ENCODE peak calls at places on chromosomes 7 and 10, in six cellular contexts. One of them, this sample, is unnamed.

GRCh38 chr10:18582803-18583202 is 68.6 kb downstream of the NSUN6 start:
- DNase-seq in BJ: no peak
- DNase-seq in astrocyte of the spinal cord: peak
- DNase-seq in GM13977: no peak
- DNase-seq in HFF-Myc: no peak
- DNase-seq in AG04450: no peak
- DNase-seq in this sample: no peak

GRCh38 chr7:41886257-41886905 is 183.5 kb upstream of the INHBA start:
- DNase-seq in BJ: peak
- DNase-seq in astrocyte of the spinal cord: peak
- DNase-seq in GM13977: no peak
- DNase-seq in HFF-Myc: peak
- DNase-seq in AG04450: peak
- DNase-seq in this sample: no peak

GRCh38 chr7:29749701-29750321 is 56.5 kb upstream of the WIPF3 start:
- DNase-seq in BJ: no peak
- DNase-seq in astrocyte of the spinal cord: no peak
- DNase-seq in GM13977: no peak
- DNase-seq in HFF-Myc: no peak
- DNase-seq in AG04450: no peak
- DNase-seq in this sample: no peak

GRCh38 chr7:29442146-29442545 is 121.5 kb upstream of the PRR15 start:
- DNase-seq in BJ: no peak
- DNase-seq in astrocyte of the spinal cord: peak
- DNase-seq in GM13977: no peak
- DNase-seq in HFF-Myc: peak
- DNase-seq in AG04450: no peak
- DNase-seq in this sample: no peak

GRCh38 chr7:3552499-3552898 is 251.4 kb downstream of the SDK1 start:
- DNase-seq in BJ: no peak
- DNase-seq in astrocyte of the spinal cord: no peak
- DNase-seq in GM13977: no peak
- DNase-seq in HFF-Myc: no peak
- DNase-seq in AG04450: no peak
- DNase-seq in this sample: no peak

GRCh38 chr10:23341004-23341403 is 3.6 kb downstream of the C10orf67 start:
- DNase-seq in BJ: no peak
- DNase-seq in astrocyte of the spinal cord: no peak
- DNase-seq in GM13977: no peak
- DNase-seq in HFF-Myc: no peak
- DNase-seq in AG04450: no peak
- DNase-seq in this sample: no peak

GRCh38 chr10:51860257-51860656 is 160.9 kb upstream of the CSTF2T start:
- DNase-seq in BJ: no peak
- DNase-seq in astrocyte of the spinal cord: peak
- DNase-seq in GM13977: no peak
- DNase-seq in HFF-Myc: no peak
- DNase-seq in AG04450: no peak
- DNase-seq in this sample: no peak

GRCh38 chr10:131744356-131744755 is 156.5 kb upstream of the PPP2R2D start:
- DNase-seq in BJ: no peak
- DNase-seq in astrocyte of the spinal cord: no peak
- DNase-seq in GM13977: no peak
- DNase-seq in HFF-Myc: no peak
- DNase-seq in AG04450: no peak
- DNase-seq in this sample: no peak

GRCh38 chr10:86204421-86205045 is 162.1 kb downstream of the GRID1 start:
- DNase-seq in BJ: no peak
- DNase-seq in astrocyte of the spinal cord: no peak
- DNase-seq in GM13977: no peak
- DNase-seq in HFF-Myc: no peak
- DNase-seq in AG04450: no peak
- DNase-seq in this sample: no peak

GRCh38 chr7:127844165-127844564 is 187.1 kb downstream of the LRRC4 start:
- DNase-seq in BJ: no peak
- DNase-seq in astrocyte of the spinal cord: no peak
- DNase-seq in GM13977: no peak
- DNase-seq in HFF-Myc: no peak
- DNase-seq in AG04450: no peak
- DNase-seq in this sample: no peak

GRCh38 chr7:150739045-150739432 is 1.8 kb downstream of the GIMAP5 start:
- DNase-seq in BJ: no peak
- DNase-seq in astrocyte of the spinal cord: no peak
- DNase-seq in GM13977: no peak
- DNase-seq in HFF-Myc: no peak
- DNase-seq in AG04450: no peak
- DNase-seq in this sample: no peak
- TF ChIP-seq CTCF in BJ: no peak
- TF ChIP-seq CTCF in astrocyte of the spinal cord: no peak
- TF ChIP-seq CTCF in GM13977: no peak
- TF ChIP-seq CTCF in HFF-Myc: no peak
- TF ChIP-seq CTCF in AG04450: no peak
- TF ChIP-seq CTCF in this sample: no peak

GRCh38 chr10:63671317-63671937 is 150.2 kb downstream of the REEP3 start:
- DNase-seq in BJ: peak
- DNase-seq in astrocyte of the spinal cord: peak
- DNase-seq in GM13977: no peak
- DNase-seq in HFF-Myc: peak
- DNase-seq in AG04450: peak
- DNase-seq in this sample: no peak
- TF ChIP-seq CTCF in BJ: no peak
- TF ChIP-seq CTCF in astrocyte of the spinal cord: no peak
- TF ChIP-seq CTCF in GM13977: no peak
- TF ChIP-seq CTCF in HFF-Myc: no peak
- TF ChIP-seq CTCF in AG04450: no peak
- TF ChIP-seq CTCF in this sample: no peak

DNA sequence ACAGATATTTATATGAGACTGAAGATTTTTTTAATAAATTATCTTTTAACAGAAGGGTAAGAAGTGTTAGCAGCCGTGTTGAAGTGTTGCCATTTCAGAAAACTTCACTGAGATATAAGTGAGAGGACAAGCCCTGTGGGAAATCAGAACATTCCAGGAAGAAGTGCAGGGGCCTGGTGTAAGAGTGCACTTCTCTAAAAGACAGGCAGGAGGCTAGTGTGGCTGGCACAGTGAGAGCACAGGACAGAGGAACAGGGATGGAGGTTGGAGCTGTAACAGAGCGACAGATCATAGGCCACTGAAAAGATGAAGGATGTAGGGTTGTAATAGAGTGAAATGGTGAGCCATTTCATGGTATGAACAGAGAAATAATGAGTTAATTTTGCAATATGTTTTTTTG is 608.9 kb downstream of the SORCS1 start:
- DNase-seq in BJ: no peak
- DNase-seq in astrocyte of the spinal cord: no peak
- DNase-seq in GM13977: no peak
- DNase-seq in HFF-Myc: no peak
- DNase-seq in AG04450: no peak
- DNase-seq in this sample: no peak
- TF ChIP-seq CTCF in BJ: no peak
- TF ChIP-seq CTCF in astrocyte of the spinal cord: peak
- TF ChIP-seq CTCF in GM13977: no peak
- TF ChIP-seq CTCF in HFF-Myc: no peak
- TF ChIP-seq CTCF in AG04450: peak
- TF ChIP-seq CTCF in this sample: no peak

GRCh38 chr7:80047856-80048459 is 86.7 kb upstream of the GNAI1 start:
- DNase-seq in BJ: no peak
- DNase-seq in astrocyte of the spinal cord: no peak
- DNase-seq in GM13977: no peak
- DNase-seq in HFF-Myc: no peak
- DNase-seq in AG04450: no peak
- DNase-seq in this sample: no peak
- TF ChIP-seq CTCF in BJ: peak
- TF ChIP-seq CTCF in astrocyte of the spinal cord: no peak
- TF ChIP-seq CTCF in GM13977: no peak
- TF ChIP-seq CTCF in HFF-Myc: no peak
- TF ChIP-seq CTCF in AG04450: peak
- TF ChIP-seq CTCF in this sample: no peak

DNA sequence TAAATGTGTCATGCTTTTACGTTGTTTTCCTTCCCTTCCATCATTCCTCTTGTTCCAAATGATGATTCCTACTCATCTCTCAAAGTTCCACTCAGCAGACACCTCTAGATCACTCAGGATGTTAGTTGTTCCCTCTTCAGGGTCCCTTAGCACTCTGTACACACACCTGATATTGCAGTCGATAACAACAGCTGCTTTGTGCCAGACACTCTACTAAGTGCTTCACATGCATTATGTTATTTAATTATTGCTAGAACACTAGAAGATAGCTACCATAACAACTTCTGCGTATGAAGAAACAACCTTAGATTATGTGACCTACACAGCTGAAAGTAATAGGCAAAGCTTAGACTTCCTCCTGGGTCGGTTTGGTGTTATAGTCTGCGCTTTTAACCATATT is 29.6 kb downstream of the PCBD1 start:
- DNase-seq in BJ: no peak
- DNase-seq in astrocyte of the spinal cord: no peak
- DNase-seq in GM13977: no peak
- DNase-seq in HFF-Myc: no peak
- DNase-seq in AG04450: no peak
- DNase-seq in this sample: no peak
- TF ChIP-seq CTCF in BJ: no peak
- TF ChIP-seq CTCF in astrocyte of the spinal cord: no peak
- TF ChIP-seq CTCF in GM13977: no peak
- TF ChIP-seq CTCF in HFF-Myc: no peak
- TF ChIP-seq CTCF in AG04450: no peak
- TF ChIP-seq CTCF in this sample: no peak

GRCh38 chr7:134993877-134994456 is 7.7 kb downstream of the AGBL3 start:
- DNase-seq in BJ: no peak
- DNase-seq in astrocyte of the spinal cord: no peak
- DNase-seq in GM13977: no peak
- DNase-seq in HFF-Myc: no peak
- DNase-seq in AG04450: no peak
- DNase-seq in this sample: no peak

GRCh38 chr7:134995239-134996096 is 9.2 kb downstream of the AGBL3 start:
- DNase-seq in BJ: no peak
- DNase-seq in astrocyte of the spinal cord: peak
- DNase-seq in GM13977: peak
- DNase-seq in HFF-Myc: no peak
- DNase-seq in AG04450: no peak
- DNase-seq in this sample: no peak

GRCh38 chr7:134999136-134999535 is 12.8 kb downstream of the AGBL3 start:
- DNase-seq in BJ: no peak
- DNase-seq in astrocyte of the spinal cord: no peak
- DNase-seq in GM13977: no peak
- DNase-seq in HFF-Myc: no peak
- DNase-seq in AG04450: no peak
- DNase-seq in this sample: no peak

GRCh38 chr7:134997214-134997885 is 11.0 kb downstream of the AGBL3 start:
- DNase-seq in BJ: no peak
- DNase-seq in astrocyte of the spinal cord: no peak
- DNase-seq in GM13977: no peak
- DNase-seq in HFF-Myc: no peak
- DNase-seq in AG04450: no peak
- DNase-seq in this sample: no peak

DNA sequence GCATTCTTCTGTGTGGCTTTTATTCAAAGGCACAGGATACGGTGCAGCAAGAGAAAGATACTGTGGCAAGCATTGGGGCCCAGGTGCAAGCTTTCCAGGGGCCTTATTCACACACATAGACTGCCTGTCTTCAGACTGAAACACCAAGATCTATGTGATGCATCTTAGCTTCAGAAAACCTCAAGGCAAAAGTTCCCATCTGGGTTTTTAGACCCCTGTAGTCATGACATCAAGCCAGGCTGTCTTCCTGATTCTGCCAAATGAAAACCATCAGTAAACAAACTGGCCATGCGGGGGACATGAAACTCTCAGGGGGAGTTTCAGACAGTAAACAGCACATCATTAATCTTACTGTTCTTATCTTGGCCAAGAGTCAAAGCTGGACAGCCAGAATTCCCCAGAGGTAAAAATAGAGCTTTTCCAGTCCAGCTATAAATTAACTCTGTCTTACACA is 9.8 kb downstream of the AGBL3 start:
- DNase-seq in BJ: no peak
- DNase-seq in astrocyte of the spinal cord: peak
- DNase-seq in GM13977: peak
- DNase-seq in HFF-Myc: no peak
- DNase-seq in AG04450: no peak
- DNase-seq in this sample: no peak
- TF ChIP-seq CTCF in BJ: no peak
- TF ChIP-seq CTCF in astrocyte of the spinal cord: no peak
- TF ChIP-seq CTCF in GM13977: no peak
- TF ChIP-seq CTCF in HFF-Myc: no peak
- TF ChIP-seq CTCF in AG04450: no peak
- TF ChIP-seq CTCF in this sample: no peak

GRCh38 chr10:74058658-74059057 is 60.7 kb downstream of the VCL start:
- DNase-seq in BJ: no peak
- DNase-seq in astrocyte of the spinal cord: no peak
- DNase-seq in GM13977: no peak
- DNase-seq in HFF-Myc: no peak
- DNase-seq in AG04450: no peak
- DNase-seq in this sample: no peak
- TF ChIP-seq CTCF in BJ: no peak
- TF ChIP-seq CTCF in astrocyte of the spinal cord: no peak
- TF ChIP-seq CTCF in GM13977: peak
- TF ChIP-seq CTCF in HFF-Myc: no peak
- TF ChIP-seq CTCF in AG04450: no peak
- TF ChIP-seq CTCF in this sample: no peak